ENCODE peak calls at places on chromosomes 11 and 22, in seven cellular contexts. One of them, this sample, is unnamed. For H3K36me3 and H3K4me1, the result is how much of the 10 kb centered on the place peaks cover.

GRCh38 chr11:88310246-88310645 is 27.3 kb downstream of the CTSC start:
- DNase-seq in cardiac muscle cell: no peak
- DNase-seq in thoracic aorta: no peak
- DNase-seq in astrocyte: peak
- DNase-seq in testis: no peak
- DNase-seq in kidney: no peak
- DNase-seq in heart left ventricle: no peak
- DNase-seq in this sample: no peak

GRCh38 chr11:64745523-64746328 is 1.8 kb upstream of the RASGRP2 start:
- DNase-seq in kidney: peak
- DNase-seq in thoracic aorta: peak
- DNase-seq in cardiac muscle cell: peak
- DNase-seq in astrocyte: peak
- DNase-seq in heart left ventricle: peak
- DNase-seq in testis: peak
- DNase-seq in this sample: peak

GRCh38 chr11:133918606-133919260 is 38.0 kb downstream of the IGSF9B start:
- DNase-seq in astrocyte: no peak
- DNase-seq in heart left ventricle: no peak
- DNase-seq in cardiac muscle cell: no peak
- DNase-seq in thoracic aorta: no peak
- DNase-seq in testis: no peak
- DNase-seq in kidney: peak
- DNase-seq in this sample: no peak

GRCh38 chr22:36925388-36926290 is 12.2 kb downstream of the CSF2RB start:
- DNase-seq in cardiac muscle cell: no peak
- DNase-seq in testis: no peak
- DNase-seq in heart left ventricle: no peak
- DNase-seq in thoracic aorta: no peak
- DNase-seq in kidney: peak
- DNase-seq in astrocyte: peak
- DNase-seq in this sample: no peak

GRCh38 chr11:1868636-1869291 is 15.9 kb downstream of the LSP1 start:
- DNase-seq in heart left ventricle: no peak
- DNase-seq in thoracic aorta: no peak
- DNase-seq in cardiac muscle cell: no peak
- DNase-seq in astrocyte: no peak
- DNase-seq in kidney: peak
- DNase-seq in testis: no peak
- DNase-seq in this sample: no peak

GRCh38 chr11:126339866-126340434 is 15.5 kb upstream of the ST3GAL4 start:
- DNase-seq in heart left ventricle: peak
- DNase-seq in thoracic aorta: no peak
- DNase-seq in astrocyte: peak
- DNase-seq in testis: peak
- DNase-seq in kidney: peak
- DNase-seq in cardiac muscle cell: peak
- DNase-seq in this sample: peak

GRCh38 chr11:9002920-9003572 is 755 bp downstream of the NRIP3 start:
- DNase-seq in thoracic aorta: no peak
- DNase-seq in kidney: no peak
- DNase-seq in heart left ventricle: no peak
- DNase-seq in cardiac muscle cell: no peak
- DNase-seq in astrocyte: no peak
- DNase-seq in testis: no peak
- DNase-seq in this sample: no peak

GRCh38 chr22:33919591-33920501 is at the start of gene LARGE1:
- DNase-seq in cardiac muscle cell: peak
- DNase-seq in thoracic aorta: no peak
- DNase-seq in kidney: peak
- DNase-seq in astrocyte: no peak
- DNase-seq in testis: peak
- DNase-seq in heart left ventricle: peak
- DNase-seq in this sample: peak

GRCh38 chr11:33013706-33014105 is 2.0 kb upstream of the DEPDC7 start:
- DNase-seq in kidney: no peak
- DNase-seq in thoracic aorta: no peak
- DNase-seq in astrocyte: no peak
- DNase-seq in testis: no peak
- DNase-seq in cardiac muscle cell: no peak
- DNase-seq in heart left ventricle: no peak
- DNase-seq in this sample: no peak

GRCh38 chr11:125069008-125069407 is 5.9 kb downstream of the SLC37A2 start:
- DNase-seq in astrocyte: peak
- DNase-seq in heart left ventricle: no peak
- DNase-seq in cardiac muscle cell: no peak
- DNase-seq in thoracic aorta: no peak
- DNase-seq in testis: no peak
- DNase-seq in kidney: no peak
- DNase-seq in this sample: no peak
- H3K27ac ChIP-seq in astrocyte: no peak
- H3K27ac ChIP-seq in heart left ventricle: no peak
- H3K27ac ChIP-seq in cardiac muscle cell: no peak
- H3K27ac ChIP-seq in thoracic aorta: no peak
- H3K27ac ChIP-seq in testis: no peak
- H3K27ac ChIP-seq in kidney: no peak
- H3K27ac ChIP-seq in this sample: no peak

DNA sequence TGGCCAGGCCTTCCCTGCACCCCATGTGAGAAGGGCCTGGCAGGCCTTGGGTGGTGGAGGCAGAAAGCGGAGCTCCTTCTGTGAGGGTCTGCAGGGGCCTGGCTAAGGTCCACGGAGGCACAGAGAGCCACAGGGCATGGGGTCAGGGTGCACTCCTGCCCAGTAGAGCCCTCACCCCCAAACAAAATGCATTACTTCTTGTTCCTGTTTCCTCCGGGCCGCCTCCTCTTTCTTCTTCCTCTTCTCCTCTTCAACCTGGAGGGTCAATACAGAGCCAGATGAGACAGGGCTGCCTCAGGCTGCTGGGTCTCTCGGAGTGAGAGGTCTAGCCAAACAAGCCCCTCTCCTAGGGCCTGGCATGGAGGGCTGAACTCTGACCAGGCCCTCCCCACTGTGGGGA is 10.2 kb upstream of the NAP1L4 start:
- DNase-seq in kidney: no peak
- DNase-seq in astrocyte: no peak
- DNase-seq in thoracic aorta: no peak
- DNase-seq in cardiac muscle cell: no peak
- DNase-seq in testis: no peak
- DNase-seq in heart left ventricle: no peak
- DNase-seq in this sample: no peak
- H3K36me3 ChIP-seq in kidney: under half
- H3K36me3 ChIP-seq in astrocyte: under half
- H3K36me3 ChIP-seq in thoracic aorta: under half
- H3K36me3 ChIP-seq in cardiac muscle cell: under half
- H3K36me3 ChIP-seq in testis: under half
- H3K36me3 ChIP-seq in heart left ventricle: under half
- H3K36me3 ChIP-seq in this sample: under half

GRCh38 chr11:114095899-114096298 is 36.4 kb downstream of the ZBTB16 start:
- DNase-seq in thoracic aorta: no peak
- DNase-seq in heart left ventricle: no peak
- DNase-seq in cardiac muscle cell: no peak
- DNase-seq in astrocyte: no peak
- DNase-seq in kidney: no peak
- DNase-seq in testis: no peak
- DNase-seq in this sample: no peak
- H3K4me1 ChIP-seq in thoracic aorta: half or more
- H3K4me1 ChIP-seq in heart left ventricle: under half
- H3K4me1 ChIP-seq in cardiac muscle cell: under half
- H3K4me1 ChIP-seq in astrocyte: under half
- H3K4me1 ChIP-seq in kidney: under half
- H3K4me1 ChIP-seq in testis: under half
- H3K4me1 ChIP-seq in this sample: half or more

DNA sequence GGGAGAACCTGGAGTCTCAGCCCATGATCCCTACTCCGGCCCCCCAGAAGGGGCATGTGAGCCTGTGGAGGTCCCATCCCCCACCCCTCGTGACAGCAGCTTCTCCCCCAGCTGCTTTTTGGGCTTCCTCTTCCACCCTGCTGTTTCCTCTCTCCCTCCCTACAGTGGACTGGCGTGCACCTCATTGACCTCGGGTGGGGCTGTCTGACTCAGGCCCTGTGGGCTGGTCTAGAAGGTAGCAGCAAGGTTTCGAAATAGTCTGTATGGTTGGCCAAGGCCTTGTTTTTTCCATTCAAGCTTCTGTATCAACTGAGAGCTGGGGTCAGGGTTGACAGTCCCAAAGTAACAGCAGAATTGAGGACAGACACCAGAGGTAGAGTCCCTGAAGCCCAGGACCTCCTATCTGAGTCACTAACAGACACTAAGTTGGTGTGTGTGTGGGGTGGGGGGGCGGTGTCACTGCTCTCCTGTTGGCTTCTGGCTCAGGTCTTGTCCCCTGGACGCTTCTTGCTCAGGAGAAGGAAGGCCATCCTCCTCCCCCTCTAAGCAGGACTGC is 7.7 kb downstream of the SLC37A2 start:
- DNase-seq in cardiac muscle cell: no peak
- DNase-seq in astrocyte: peak
- DNase-seq in thoracic aorta: no peak
- DNase-seq in testis: peak
- DNase-seq in heart left ventricle: peak
- DNase-seq in kidney: peak
- DNase-seq in this sample: peak
- H3K27ac ChIP-seq in cardiac muscle cell: no peak
- H3K27ac ChIP-seq in astrocyte: no peak
- H3K27ac ChIP-seq in thoracic aorta: no peak
- H3K27ac ChIP-seq in testis: no peak
- H3K27ac ChIP-seq in heart left ventricle: no peak
- H3K27ac ChIP-seq in kidney: no peak
- H3K27ac ChIP-seq in this sample: no peak

DNA sequence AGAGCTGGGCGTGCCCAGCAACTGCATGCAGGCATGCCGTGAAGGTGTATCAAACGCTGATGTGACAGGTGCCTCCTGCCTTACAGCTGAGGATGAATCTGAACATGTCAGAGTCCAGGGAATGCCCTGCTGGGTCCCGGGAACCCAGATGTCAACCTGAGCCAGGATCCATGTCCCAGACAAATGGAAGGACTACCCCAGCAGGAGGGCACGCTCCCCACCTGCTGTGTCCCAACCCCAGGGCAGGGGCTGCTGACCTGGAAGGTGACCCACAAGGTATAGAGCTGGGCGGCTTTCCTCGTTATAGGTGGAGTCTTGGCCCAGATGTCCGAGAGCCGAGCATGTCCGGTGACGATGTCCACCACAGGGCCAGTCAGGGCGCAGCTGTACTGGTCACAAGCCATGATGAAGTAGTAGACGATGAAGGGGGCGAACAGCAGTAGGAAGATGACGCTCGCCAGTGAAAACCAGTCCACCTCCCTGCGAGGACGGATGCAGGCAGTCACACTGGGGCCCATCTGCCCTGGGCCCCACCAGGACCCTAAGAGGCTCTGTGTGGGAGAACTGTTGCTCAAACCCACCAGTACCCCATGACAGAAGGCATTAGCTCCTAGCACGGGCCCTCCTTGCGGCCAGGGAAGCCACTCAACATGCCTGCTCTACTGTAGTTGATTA is 4.3 kb downstream of the DHCR7 start:
- DNase-seq in thoracic aorta: no peak
- DNase-seq in kidney: no peak
- DNase-seq in testis: no peak
- DNase-seq in cardiac muscle cell: no peak
- DNase-seq in astrocyte: no peak
- DNase-seq in heart left ventricle: no peak
- DNase-seq in this sample: no peak
- H3K36me3 ChIP-seq in thoracic aorta: under half
- H3K36me3 ChIP-seq in kidney: under half
- H3K36me3 ChIP-seq in testis: under half
- H3K36me3 ChIP-seq in cardiac muscle cell: half or more
- H3K36me3 ChIP-seq in astrocyte: under half
- H3K36me3 ChIP-seq in heart left ventricle: under half
- H3K36me3 ChIP-seq in this sample: under half

DNA sequence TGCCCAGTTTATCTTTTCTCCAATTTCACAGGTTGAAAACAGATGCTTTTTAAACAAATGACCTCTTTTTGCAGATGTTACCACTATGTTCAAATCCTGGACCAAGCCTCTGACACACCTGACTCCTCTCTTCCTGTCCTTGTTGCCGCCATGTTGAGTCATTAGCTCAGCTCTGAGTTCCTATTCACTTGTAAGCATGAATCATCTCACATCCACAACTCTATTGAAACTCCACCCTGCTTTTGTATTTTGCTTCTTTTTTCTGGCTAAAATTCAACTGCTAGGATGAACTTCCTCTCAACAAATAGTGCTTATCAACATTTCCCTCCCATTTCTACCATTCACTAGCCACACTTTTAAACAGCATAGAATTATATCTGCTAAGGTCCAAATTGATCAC is 4.1 kb downstream of the JOSD1 start:
- DNase-seq in testis: no peak
- DNase-seq in astrocyte: peak
- DNase-seq in kidney: no peak
- DNase-seq in cardiac muscle cell: no peak
- DNase-seq in heart left ventricle: no peak
- DNase-seq in thoracic aorta: no peak
- DNase-seq in this sample: no peak
- H3K4me1 ChIP-seq in testis: under half
- H3K4me1 ChIP-seq in astrocyte: under half
- H3K4me1 ChIP-seq in kidney: under half
- H3K4me1 ChIP-seq in cardiac muscle cell: under half
- H3K4me1 ChIP-seq in heart left ventricle: under half
- H3K4me1 ChIP-seq in thoracic aorta: half or more
- H3K4me1 ChIP-seq in this sample: under half

GRCh38 chr22:38491707-38492348 is 14.3 kb downstream of the DDX17 start:
- DNase-seq in kidney: no peak
- DNase-seq in cardiac muscle cell: no peak
- DNase-seq in thoracic aorta: no peak
- DNase-seq in astrocyte: no peak
- DNase-seq in heart left ventricle: no peak
- DNase-seq in testis: no peak
- DNase-seq in this sample: no peak
- H3K27ac ChIP-seq in kidney: no peak
- H3K27ac ChIP-seq in cardiac muscle cell: peak
- H3K27ac ChIP-seq in thoracic aorta: no peak
- H3K27ac ChIP-seq in astrocyte: peak
- H3K27ac ChIP-seq in heart left ventricle: peak
- H3K27ac ChIP-seq in testis: no peak
- H3K27ac ChIP-seq in this sample: peak

GRCh38 chr11:10261821-10262220 is 32.2 kb downstream of the SBF2 start:
- DNase-seq in astrocyte: no peak
- DNase-seq in heart left ventricle: no peak
- DNase-seq in cardiac muscle cell: no peak
- DNase-seq in testis: no peak
- DNase-seq in thoracic aorta: no peak
- DNase-seq in kidney: no peak
- DNase-seq in this sample: no peak
- H3K36me3 ChIP-seq in astrocyte: under half
- H3K36me3 ChIP-seq in heart left ventricle: under half
- H3K36me3 ChIP-seq in cardiac muscle cell: under half
- H3K36me3 ChIP-seq in testis: under half
- H3K36me3 ChIP-seq in thoracic aorta: under half
- H3K36me3 ChIP-seq in kidney: under half
- H3K36me3 ChIP-seq in this sample: under half

DNA sequence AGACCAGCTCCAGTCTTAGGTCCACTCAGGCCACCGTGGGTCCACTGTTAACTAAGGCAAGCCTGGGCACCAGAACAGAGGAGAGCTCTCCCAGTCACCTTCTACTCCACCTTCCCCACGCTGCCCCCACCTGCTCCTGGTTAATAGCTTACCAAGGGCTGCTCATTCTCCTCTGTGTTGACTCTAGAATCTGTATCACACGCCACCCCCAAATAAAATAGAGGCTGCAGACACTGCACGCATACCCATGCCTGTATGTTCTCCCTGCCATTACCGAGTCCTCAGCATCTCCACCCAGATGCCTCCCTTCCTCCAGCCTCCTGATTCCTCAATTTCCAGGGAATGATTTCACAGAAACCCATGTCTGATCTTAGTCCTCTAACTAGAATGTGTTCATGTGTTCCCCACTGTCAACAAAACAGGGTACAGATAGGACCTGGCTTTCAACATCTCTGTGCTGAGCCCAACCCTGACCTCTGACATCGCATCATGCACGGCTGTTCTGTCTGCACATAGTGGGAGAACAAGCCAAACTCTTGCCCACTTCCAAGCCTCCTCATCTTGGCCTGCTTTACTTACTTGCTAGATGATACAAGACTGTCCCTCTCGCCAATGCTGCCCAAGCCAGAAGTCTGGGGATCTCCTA is 49.8 kb downstream of the SMCO4 start:
- DNase-seq in heart left ventricle: no peak
- DNase-seq in astrocyte: no peak
- DNase-seq in kidney: no peak
- DNase-seq in testis: no peak
- DNase-seq in thoracic aorta: no peak
- DNase-seq in cardiac muscle cell: no peak
- DNase-seq in this sample: no peak
- H3K4me1 ChIP-seq in heart left ventricle: under half
- H3K4me1 ChIP-seq in astrocyte: under half
- H3K4me1 ChIP-seq in kidney: under half
- H3K4me1 ChIP-seq in testis: under half
- H3K4me1 ChIP-seq in thoracic aorta: under half
- H3K4me1 ChIP-seq in cardiac muscle cell: half or more
- H3K4me1 ChIP-seq in this sample: under half

This sample was measured in gastrocnemius medialis.